ENCODE peak calls at places on chromosome 18, in five cellular contexts. One of them, this sample, is unnamed.
A peak's percentile ranks its signal among the peaks of the same experiment; 100 is the strongest.

GRCh38 chr18:48238636-48239035 is 170.5 kb downstream of the ZBTB7C start:
- DNase-seq in right cardiac atrium: no peak
- DNase-seq in NB4: peak; percentile 50
- DNase-seq in hepatic stellate cell: no peak
- DNase-seq in amniotic epithelial cell: no peak
- DNase-seq in this sample: no peak

GRCh38 chr18:23291456-23292205 is 156.3 kb downstream of the CABLES1 start:
- DNase-seq in right cardiac atrium: no peak
- DNase-seq in NB4: no peak
- DNase-seq in hepatic stellate cell: no peak
- DNase-seq in amniotic epithelial cell: no peak
- DNase-seq in this sample: no peak

GRCh38 chr18:72672364-72673151 is 128.4 kb upstream of the CBLN2 start:
- DNase-seq in right cardiac atrium: no peak
- DNase-seq in NB4: peak; percentile 51
- DNase-seq in hepatic stellate cell: peak; percentile 10
- DNase-seq in amniotic epithelial cell: peak; percentile 4
- DNase-seq in this sample: peak; percentile 2

GRCh38 chr18:35389095-35389618 is 12.0 kb upstream of the ZNF396 start:
- DNase-seq in right cardiac atrium: no peak
- DNase-seq in NB4: no peak
- DNase-seq in hepatic stellate cell: peak; percentile 23
- DNase-seq in amniotic epithelial cell: peak; percentile 44
- DNase-seq in this sample: no peak

GRCh38 chr18:44765451-44765850 is 84.8 kb downstream of the SETBP1 start:
- DNase-seq in right cardiac atrium: no peak
- DNase-seq in NB4: no peak
- DNase-seq in hepatic stellate cell: no peak
- DNase-seq in amniotic epithelial cell: no peak
- DNase-seq in this sample: no peak

GRCh38 chr18:580154-580553 is at the start of gene CETN1:
- DNase-seq in right cardiac atrium: peak; percentile 46
- DNase-seq in NB4: no peak
- DNase-seq in hepatic stellate cell: no peak
- DNase-seq in amniotic epithelial cell: no peak
- DNase-seq in this sample: no peak

GRCh38 chr18:10304853-10305252 is 149.6 kb upstream of the APCDD1 start:
- DNase-seq in right cardiac atrium: no peak
- DNase-seq in NB4: peak; percentile 54
- DNase-seq in hepatic stellate cell: no peak
- DNase-seq in amniotic epithelial cell: peak; percentile 52
- DNase-seq in this sample: no peak

GRCh38 chr18:3852321-3852720 is 402.3 kb downstream of the TGIF1 start:
- DNase-seq in right cardiac atrium: no peak
- DNase-seq in NB4: peak; percentile 7
- DNase-seq in hepatic stellate cell: no peak
- DNase-seq in amniotic epithelial cell: no peak
- DNase-seq in this sample: peak; percentile 19

GRCh38 chr18:39571511-39571910 is 2005.9 kb upstream of the CELF4 start:
- DNase-seq in right cardiac atrium: no peak
- DNase-seq in NB4: peak; percentile 25
- DNase-seq in hepatic stellate cell: no peak
- DNase-seq in amniotic epithelial cell: peak; percentile 50
- DNase-seq in this sample: no peak

GRCh38 chr18:13456736-13457271 is 238.2 kb downstream of the LDLRAD4 start:
- DNase-seq in right cardiac atrium: no peak
- DNase-seq in NB4: no peak
- DNase-seq in hepatic stellate cell: no peak
- DNase-seq in amniotic epithelial cell: no peak
- DNase-seq in this sample: no peak

GRCh38 chr18:57078614-57079013 is 68.3 kb upstream of the BOD1L2 start:
- DNase-seq in right cardiac atrium: no peak
- DNase-seq in NB4: no peak
- DNase-seq in hepatic stellate cell: no peak
- DNase-seq in amniotic epithelial cell: no peak
- DNase-seq in this sample: no peak

GRCh38 chr18:46448347-46448746 is 208.7 kb downstream of the LOXHD1 start:
- DNase-seq in right cardiac atrium: no peak
- DNase-seq in NB4: no peak
- DNase-seq in hepatic stellate cell: no peak
- DNase-seq in amniotic epithelial cell: no peak
- DNase-seq in this sample: no peak

GRCh38 chr18:58316943-58317342 is 272.9 kb downstream of the NEDD4L start:
- DNase-seq in right cardiac atrium: no peak
- DNase-seq in NB4: no peak
- DNase-seq in hepatic stellate cell: no peak
- DNase-seq in amniotic epithelial cell: no peak
- DNase-seq in this sample: no peak

GRCh38 chr18:49398331-49398730 is 62.1 kb downstream of the DYM start:
- DNase-seq in right cardiac atrium: no peak
- DNase-seq in NB4: no peak
- DNase-seq in hepatic stellate cell: no peak
- DNase-seq in amniotic epithelial cell: no peak
- DNase-seq in this sample: no peak

GRCh38 chr18:44771572-44771956 is 90.9 kb downstream of the SETBP1 start:
- DNase-seq in right cardiac atrium: no peak
- DNase-seq in NB4: no peak
- DNase-seq in hepatic stellate cell: no peak
- DNase-seq in amniotic epithelial cell: no peak
- DNase-seq in this sample: no peak

GRCh38 chr18:54946149-54946581 is 13.1 kb downstream of the CCDC68 start:
- DNase-seq in right cardiac atrium: peak; percentile 67
- DNase-seq in NB4: peak; percentile 69
- DNase-seq in hepatic stellate cell: no peak
- DNase-seq in amniotic epithelial cell: peak; percentile 42
- DNase-seq in this sample: peak; percentile 58

GRCh38 chr18:27861539-27861938 is 315.4 kb downstream of the CDH2 start:
- DNase-seq in right cardiac atrium: no peak
- DNase-seq in NB4: no peak
- DNase-seq in hepatic stellate cell: no peak
- DNase-seq in amniotic epithelial cell: no peak
- DNase-seq in this sample: no peak

GRCh38 chr18:57789759-57790158 is 13.4 kb downstream of the ATP8B1 start:
- DNase-seq in right cardiac atrium: no peak
- DNase-seq in NB4: no peak
- DNase-seq in hepatic stellate cell: no peak
- DNase-seq in amniotic epithelial cell: no peak
- DNase-seq in this sample: no peak

GRCh38 chr18:42229211-42230210 is 274.5 kb downstream of the PIK3C3 start:
- DNase-seq in right cardiac atrium: no peak
- DNase-seq in NB4: no peak
- DNase-seq in hepatic stellate cell: no peak
- DNase-seq in amniotic epithelial cell: no peak
- DNase-seq in this sample: no peak